ENCODE peak calls at places on chromosomes 6 and 20, in nine cellular contexts. E, G, J, K, B, P, U, D and V are unnamed samples.
A peak's percentile ranks its signal among the peaks of the same experiment; 100 is the strongest.

GRCh38 chr6:122722746-122723145 is 56.8 kb upstream of the FABP7 start:
- DNase-seq in B (no peak), D (no peak), P (no peak), E (no peak), J (no peak), U (no peak), K (peak; percentile 16), G (no peak), V (no peak)

GRCh38 chr6:1817033-1817761 is 207.5 kb downstream of the FOXC1 start:
- DNase-seq in P (no peak), K (peak; percentile 50), U (no peak), J (no peak), E (no peak), G (no peak), B (no peak), D (no peak), V (no peak)

GRCh38 chr6:10414766-10415592 is at the start of gene TFAP2A:
- DNase-seq in D (no peak), P (peak; percentile 91), B (no peak), G (peak; percentile 95), J (no peak), K (no peak), U (no peak), E (no peak), V (no peak)

GRCh38 chr6:130848945-130849344 is 21.7 kb downstream of the SMLR1 start:
- DNase-seq in P (no peak), B (no peak), E (no peak), G (peak; percentile 35), K (no peak), U (no peak), J (no peak), D (no peak), V (no peak)

GRCh38 chr6:99945995-99946394 is 48.0 kb downstream of the MCHR2 start:
- DNase-seq in D (no peak), J (no peak), B (no peak), P (no peak), E (no peak), K (no peak), G (no peak), U (no peak), V (no peak)

GRCh38 chr6:148524976-148525375 is 182.3 kb downstream of the SASH1 start:
- DNase-seq in D (no peak), B (no peak), E (no peak), K (peak; percentile 85), G (no peak), J (no peak), P (peak; percentile 68), U (no peak), V (peak; percentile 77)

GRCh38 chr6:40286027-40286426 is 301.1 kb downstream of the LRFN2 start:
- DNase-seq in J (no peak), U (no peak), P (no peak), K (no peak), G (peak; percentile 90), D (no peak), B (no peak), E (no peak), V (no peak)

GRCh38 chr6:145406733-145407256 is 328.5 kb downstream of the EPM2A start:
- DNase-seq in G (no peak), B (no peak), E (no peak), D (no peak), J (no peak), K (no peak), P (no peak), U (no peak), V (no peak)

GRCh38 chr6:113642714-113643442 is 214.3 kb upstream of the MARCKS start:
- DNase-seq in G (peak; percentile 27), P (peak; percentile 67), D (no peak), J (no peak), E (no peak), B (no peak), U (peak; percentile 96), K (peak; percentile 7), V (no peak)

GRCh38 chr6:46850781-46851180 is 57.6 kb downstream of the MEP1A start:
- DNase-seq in D (no peak), B (no peak), K (no peak), J (no peak), E (no peak), G (no peak), P (peak; percentile 46), U (no peak), V (no peak)

GRCh38 chr6:33787954-33788693 is 806 bp downstream of the LEMD2 start:
- DNase-seq in B (peak; percentile 89), U (peak; percentile 75), E (peak; percentile 82), D (peak; percentile 37), P (peak; percentile 56), K (peak; percentile 83), J (peak; percentile 85), G (peak; percentile 66), V (peak; percentile 86)
- H3K4me1 ChIP-seq in B (peaks cover 29% of the 10 kb centered on the region), U (peaks cover 14% of the 10 kb centered on the region), E (peaks cover 38% of the 10 kb centered on the region), D (peaks cover 20% of the 10 kb centered on the region), P (peaks cover 35% of the 10 kb centered on the region), K (peaks cover 8% of the 10 kb centered on the region), J (peaks cover 45% of the 10 kb centered on the region), G (peaks cover 57% of the 10 kb centered on the region), V (peaks cover 13% of the 10 kb centered on the region)

GRCh38 chr6:107936162-107936909 is 21.7 kb downstream of the SEC63 start:
- DNase-seq in E (no peak), K (no peak), B (no peak), G (no peak), U (no peak), J (no peak), D (no peak), P (no peak), V (no peak)
- H3K27ac ChIP-seq in E (no peak overlapping the region), K (no peak overlapping the region), B (no peak overlapping the region), G (no peak overlapping the region), U (no peak overlapping the region), J (no peak overlapping the region), D (no peak overlapping the region), P (no peak overlapping the region), V (no peak overlapping the region)

GRCh38 chr20:53834749-53835148 is 235.6 kb downstream of the BCAS1 start:
- DNase-seq in B (no peak), D (no peak), U (no peak), P (no peak), E (no peak), J (no peak), G (no peak), K (no peak), V (no peak)

GRCh38 chr20:53834044-53834442 is 236.4 kb downstream of the BCAS1 start:
- DNase-seq in U (no peak), B (no peak), E (no peak), G (no peak), P (peak; percentile 74), K (no peak), D (no peak), J (no peak), V (no peak)

GRCh38 chr20:53832499-53832898 is 237.9 kb downstream of the BCAS1 start:
- DNase-seq in K (no peak), U (no peak), B (no peak), J (no peak), E (no peak), D (no peak), G (no peak), P (no peak), V (no peak)

GRCh38 chr20:53831812-53832211 is 238.2 kb upstream of the ZNF217 start:
- DNase-seq in B (no peak), D (no peak), K (no peak), E (no peak), U (no peak), G (no peak), J (no peak), P (no peak), V (no peak)

DNA sequence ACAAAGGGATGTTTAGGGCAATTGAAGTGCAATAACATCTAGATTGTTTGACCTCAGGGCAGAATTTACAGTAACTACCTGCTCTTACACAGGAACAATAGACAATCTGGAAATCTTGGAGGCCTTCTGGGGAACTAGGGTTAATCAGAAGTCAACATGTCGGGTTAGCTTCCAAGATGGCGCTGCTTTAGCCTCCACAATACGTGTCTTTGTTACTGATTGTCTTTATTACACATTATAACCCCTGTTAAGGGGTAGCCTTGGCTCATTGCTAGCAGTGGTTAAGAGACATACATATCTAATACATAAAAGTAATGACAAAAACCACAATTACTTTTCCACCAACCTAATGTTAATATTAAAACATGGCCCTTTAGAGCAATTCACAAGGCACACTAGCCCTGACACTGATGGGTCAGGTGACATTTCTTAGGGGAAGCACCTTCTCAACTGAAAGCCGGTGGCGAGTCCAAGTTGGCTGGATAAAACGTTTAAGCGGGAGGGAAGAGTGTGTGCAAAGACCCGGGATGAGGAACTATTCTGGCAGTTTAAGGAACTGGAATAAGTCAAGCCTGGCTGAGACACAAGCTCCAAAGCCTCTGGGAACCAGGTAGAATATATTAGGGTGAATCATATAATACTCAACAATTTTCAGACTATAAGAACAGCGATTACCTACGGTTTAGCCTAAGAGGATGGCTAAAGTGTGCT is 236.9 kb downstream of the BCAS1 start:
- DNase-seq in D (no peak), J (no peak), U (no peak), G (no peak), B (no peak), K (no peak), E (no peak), P (no peak), V (no peak)
- H3K4me1 ChIP-seq in D (peaks cover 7% of the 10 kb centered on the region), J (peaks cover 28% of the 10 kb centered on the region), U (peaks cover 18% of the 10 kb centered on the region), G (peaks cover 21% of the 10 kb centered on the region), B (peaks cover 5% of the 10 kb centered on the region), K (peaks cover 4% of the 10 kb centered on the region), E (peaks cover 10% of the 10 kb centered on the region), P (peaks cover 34% of the 10 kb centered on the region), V (peaks cover 16% of the 10 kb centered on the region)

GRCh38 chr20:25003002-25003401 is 10.5 kb upstream of the APMAP start:
- DNase-seq in J (no peak), B (no peak), D (no peak), P (no peak), G (no peak), K (no peak), U (no peak), E (no peak), V (no peak)

GRCh38 chr20:24998631-24999445 is 6.3 kb upstream of the APMAP start:
- DNase-seq in P (no peak), K (no peak), D (no peak), B (no peak), E (no peak), G (no peak), U (no peak), J (no peak), V (peak; percentile 54)

GRCh38 chr20:24999568-24999967 is 7.0 kb upstream of the APMAP start:
- DNase-seq in D (no peak), K (no peak), U (no peak), G (no peak), B (no peak), J (no peak), E (no peak), P (no peak), V (no peak)

GRCh38 chr20:24998121-24998520 is 5.6 kb upstream of the APMAP start:
- DNase-seq in G (no peak), J (no peak), B (no peak), D (no peak), U (no peak), P (no peak), K (no peak), E (no peak), V (no peak)

DNA sequence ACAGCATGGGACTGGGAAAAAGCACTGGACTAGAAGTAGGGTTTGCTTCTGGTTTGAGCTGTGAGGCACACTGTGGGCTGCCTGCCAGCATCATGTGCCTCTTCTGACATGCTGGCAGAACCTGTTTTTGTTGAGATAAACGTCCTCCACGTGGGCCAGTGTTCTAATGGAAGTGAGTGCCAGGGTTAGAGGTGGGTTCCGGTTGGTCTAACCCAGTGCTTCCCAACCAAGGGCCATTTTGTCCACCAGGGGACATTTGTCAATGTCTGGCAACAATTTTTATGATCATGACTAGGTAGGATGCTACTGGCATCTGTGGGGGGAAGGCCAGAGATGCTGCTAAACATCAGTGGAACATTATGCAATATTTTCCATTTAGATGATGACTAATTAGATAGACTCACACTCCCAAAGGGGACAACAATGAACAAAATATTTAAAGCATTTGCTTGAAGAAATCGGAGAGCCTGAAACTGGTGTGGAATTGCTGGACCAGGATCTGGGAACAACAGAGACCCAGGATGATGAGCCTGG is 7.8 kb upstream of the APMAP start:
- DNase-seq in E (peak; percentile 74), P (peak; percentile 98), U (no peak), G (no peak), B (no peak), J (peak; percentile 84), K (peak; percentile 25), D (no peak), V (no peak)
- H3K27ac ChIP-seq in E (no peak overlapping the region), P (peak overlapping the region; percentile 48), U (no peak overlapping the region), G (no peak overlapping the region), B (peak overlapping the region; percentile 72), J (no peak overlapping the region), K (no peak overlapping the region), D (no peak overlapping the region), V (no peak overlapping the region)